ENCODE peak calls at places on chromosome 1, in five cellular contexts. M is A549, G is PC-3, V is Karpas-422, S is osteoblast. Q is an unnamed sample.

GRCh38 chr1:38586993-38587646 is 272.5 kb downstream of the RRAGC start:
- DNase-seq in S (no peak), M (peak; percentile 30), V (peak; percentile 75), G (peak; percentile 52), Q (peak; percentile 49)

GRCh38 chr1:37288900-37289299 is 185.5 kb upstream of the ZC3H12A start:
- DNase-seq in G (no peak), V (peak; percentile 95), S (no peak), M (no peak), Q (no peak)

GRCh38 chr1:200793677-200794076 is 55.0 kb downstream of the CAMSAP2 start:
- DNase-seq in M (no peak), S (no peak), G (no peak), V (no peak), Q (no peak)

GRCh38 chr1:59150537-59151386 is 146.1 kb upstream of the FGGY start:
- DNase-seq in S (peak; percentile 98), M (peak; percentile 89), G (peak; percentile 98), V (no peak), Q (peak; percentile 99)

GRCh38 chr1:111747282-111747734 is 8.1 kb upstream of the INKA2 start:
- DNase-seq in G (peak; percentile 85), V (peak; percentile 94), M (peak; percentile 83), S (peak; percentile 83), Q (peak; percentile 87)

GRCh38 chr1:44246806-44247205 is 33.5 kb downstream of the DMAP1 start:
- DNase-seq in S (no peak), V (no peak), G (no peak), M (no peak), Q (no peak)

GRCh38 chr1:213997031-213997771 is 9.4 kb downstream of the PROX1 start:
- DNase-seq in S (no peak), G (no peak), V (no peak), M (no peak), Q (no peak)

GRCh38 chr1:169999357-169999756 is 75.1 kb downstream of the KIFAP3 start:
- DNase-seq in V (no peak), M (no peak), S (peak; percentile 6), G (peak; percentile 84), Q (peak; percentile 89)

GRCh38 chr1:21927531-21928237 is 9.4 kb downstream of the HSPG2 start:
- DNase-seq in M (peak; percentile 81), S (peak; percentile 94), V (no peak), G (no peak), Q (peak; percentile 87)

GRCh38 chr1:201708085-201708512 is 120.9 kb upstream of the IPO9 start:
- DNase-seq in G (no peak), S (no peak), V (no peak), M (peak; percentile 32), Q (peak; percentile 81)

GRCh38 chr1:84996846-84997666 is at the start of gene MCOLN2:
- DNase-seq in V (peak; percentile 79), G (peak; percentile 57), S (peak; percentile 73), M (peak; percentile 24), Q (peak; percentile 65)

GRCh38 chr1:215095524-215095923 is 13.0 kb downstream of the KCNK2 start:
- DNase-seq in M (no peak), G (no peak), S (no peak), V (no peak), Q (no peak)

GRCh38 chr1:27293915-27294314 is 28.0 kb upstream of the TMEM222 start:
- DNase-seq in V (no peak), G (no peak), S (no peak), M (no peak), Q (no peak)

GRCh38 chr1:52707927-52708655 is 9.9 kb upstream of the COA7 start:
- DNase-seq in M (peak; percentile 62), G (peak; percentile 90), S (peak; percentile 90), V (no peak), Q (peak; percentile 77)

GRCh38 chr1:5597171-5597864 is 394.9 kb downstream of the NPHP4 start:
- DNase-seq in S (no peak), V (no peak), G (no peak), M (no peak), Q (no peak)

GRCh38 chr1:173507205-173507846 is 30.2 kb downstream of the PRDX6 start:
- DNase-seq in G (peak; percentile 100), M (peak; percentile 63), V (no peak), S (peak; percentile 65), Q (peak; percentile 83)

GRCh38 chr1:181114574-181115366 is 26.3 kb downstream of the IER5 start:
- DNase-seq in G (no peak), M (no peak), S (no peak), V (no peak), Q (no peak)

GRCh38 chr1:62774971-62775578 is 8.9 kb upstream of the ATG4C start:
- DNase-seq in M (no peak), G (no peak), V (no peak), S (peak; percentile 53), Q (no peak)

GRCh38 chr1:16617101-16617727 is 3.9 kb upstream of the NBPF1 start:
- DNase-seq in M (no peak), S (peak; percentile 64), V (no peak), G (no peak), Q (no peak)

GRCh38 chr1:2098839-2099785 is 48.9 kb downstream of the PRKCZ start:
- DNase-seq in G (no peak), M (no peak), V (no peak), S (no peak), Q (no peak)

GRCh38 chr1:15616704-15617172 is 520 bp upstream of the DDI2 start:
- DNase-seq in M (no peak), V (no peak), S (no peak), G (no peak), Q (peak; percentile 53)

GRCh38 chr1:121522061-121522759 is 337.4 kb downstream of the SRGAP2C start:
- DNase-seq in S (no peak), V (no peak), G (no peak), M (peak; percentile 12), Q (no peak)

GRCh38 chr1:110726755-110727154 is 52.0 kb upstream of the KCNA3 start:
- DNase-seq in V (no peak), G (no peak), M (no peak), S (no peak), Q (no peak)

GRCh38 chr1:15797614-15798390 is 9.6 kb downstream of the UQCRHL start:
- DNase-seq in V (no peak), M (peak; percentile 93), S (no peak), G (peak; percentile 31), Q (peak; percentile 42)

GRCh38 chr1:7644906-7645750 is 126.0 kb upstream of the VAMP3 start:
- DNase-seq in S (no peak), V (no peak), G (no peak), M (no peak), Q (no peak)

GRCh38 chr1:41380979-41381690 is 19.9 kb downstream of the FOXO6 start:
- DNase-seq in G (no peak), V (peak; percentile 69), M (no peak), S (no peak), Q (peak; percentile 33)

GRCh38 chr1:26915204-26915842 is 1.5 kb upstream of the NR0B2 start:
- DNase-seq in M (no peak), G (no peak), V (no peak), S (no peak), Q (peak; percentile 38)

DNA sequence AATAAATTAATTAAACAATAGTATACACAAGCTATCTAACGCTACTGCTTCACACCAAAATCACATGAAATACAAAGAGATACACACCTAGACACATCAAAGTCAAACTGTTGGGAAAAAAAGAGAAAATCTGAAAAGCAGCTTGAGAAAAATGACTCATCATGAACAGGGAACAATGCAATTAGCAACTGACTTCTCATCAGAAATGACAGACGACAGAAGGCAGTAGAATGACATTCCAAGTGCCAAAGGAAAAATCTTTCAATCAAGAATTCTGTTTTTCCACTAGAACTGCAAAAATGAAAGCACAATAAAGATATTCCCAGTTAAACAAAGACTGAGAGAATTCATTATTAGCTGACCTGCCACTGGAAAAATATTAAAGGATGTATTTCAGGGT is 57.2 kb downstream of the CAPN9 start:
- DNase-seq in S (no peak), M (no peak), V (no peak), G (no peak), Q (no peak)
- H3K4me2 ChIP-seq in S (no peak overlapping the region), M (no peak overlapping the region), V (no peak overlapping the region), G (no peak overlapping the region), Q (no peak overlapping the region)

GRCh38 chr1:174704300-174704699 is 256.5 kb downstream of the GPR52 start:
- DNase-seq in M (no peak), G (no peak), V (no peak), S (no peak), Q (no peak)
- H3K27ac ChIP-seq in M (no peak overlapping the region), G (no peak overlapping the region), V (no peak overlapping the region), S (no peak overlapping the region), Q (no peak overlapping the region)

DNA sequence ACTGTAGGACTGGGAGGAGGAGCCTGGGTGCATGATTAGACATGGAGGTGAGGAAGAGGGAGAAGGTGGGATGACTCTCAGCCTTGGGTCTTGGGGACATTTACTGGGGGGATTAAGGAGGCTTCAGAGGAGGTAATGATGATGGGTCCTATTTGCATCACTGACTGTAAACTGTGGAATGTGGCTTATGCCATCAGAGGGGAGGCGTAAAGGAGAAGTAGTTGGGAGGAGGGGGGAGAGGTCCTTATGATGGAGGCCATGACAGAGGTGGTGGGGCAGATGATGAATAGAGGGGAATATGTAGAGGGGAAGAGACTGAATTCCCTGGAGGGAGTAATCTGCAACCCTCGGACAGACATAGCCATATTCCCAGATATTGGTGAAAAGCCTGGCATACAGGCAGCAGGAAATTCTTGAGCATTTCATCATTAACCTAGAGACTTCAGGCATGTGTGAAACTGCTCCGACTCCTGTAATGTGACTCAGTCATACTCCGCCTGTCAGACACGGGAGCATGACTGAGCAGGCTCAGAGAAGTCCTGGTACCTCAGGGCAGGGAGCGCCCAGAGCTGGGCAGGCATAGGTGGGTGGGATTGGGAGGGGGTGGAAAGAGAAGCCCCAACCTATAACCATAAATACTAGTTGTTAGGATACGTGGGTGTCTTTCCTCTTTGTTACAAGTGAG is 8.0 kb upstream of the LCE5A start:
- DNase-seq in S (no peak), G (peak; percentile 28), V (no peak), M (peak; percentile 84), Q (peak; percentile 94)
- H3K9me3 ChIP-seq in S (no peaks in the 10 kb centered on the region), G (no peaks in the 10 kb centered on the region), V (no peaks in the 10 kb centered on the region), M (no peaks in the 10 kb centered on the region), Q (no peaks in the 10 kb centered on the region)

DNA sequence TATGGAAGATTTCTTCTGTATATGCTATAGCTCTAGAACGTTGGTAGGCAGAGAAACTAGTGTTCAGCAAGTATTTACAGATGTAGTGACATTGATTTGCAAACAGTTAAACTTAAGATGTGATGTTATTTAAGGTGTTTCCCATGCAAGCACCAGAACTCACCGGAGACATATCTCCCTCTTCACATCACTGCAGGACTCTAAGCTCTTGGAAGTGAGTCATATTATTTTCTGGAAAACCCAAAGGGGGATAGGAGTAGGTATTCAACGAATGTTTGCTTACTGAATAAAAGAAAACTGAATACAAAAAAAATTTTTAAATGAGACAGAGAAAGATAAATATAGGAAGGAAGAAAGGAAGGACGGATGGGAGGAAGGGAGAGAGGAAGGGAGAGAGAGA is 25.0 kb downstream of the RGS4 start:
- DNase-seq in V (no peak), S (no peak), G (peak; percentile 49), M (no peak), Q (no peak)
- H3K4me2 ChIP-seq in V (no peak overlapping the region), S (peak overlapping the region; percentile 32), G (peak overlapping the region; percentile 27), M (no peak overlapping the region), Q (no peak overlapping the region)

GRCh38 chr1:238485062-238485905 is 594.6 kb upstream of the ZP4 start:
- DNase-seq in S (peak; percentile 31), V (no peak), G (peak; percentile 60), M (peak; percentile 43), Q (peak; percentile 73)
- H3K27ac ChIP-seq in S (peak overlapping the region; percentile 92), V (no peak overlapping the region), G (peak overlapping the region; percentile 52), M (no peak overlapping the region), Q (peak overlapping the region; percentile 62)

Q was measured in GM23248.